ENCODE peak calls at places on chromosomes 2 and 18, in four cellular contexts. V, D, T and C are unnamed samples.
A peak's percentile ranks its signal among the peaks of the same experiment; 100 is the strongest.

GRCh38 chr2:172065086-172065485 is 20.2 kb upstream of the DLX1 start:
- DNase-seq in V (no peak), D (no peak), T (no peak), C (no peak)

GRCh38 chr2:150167711-150168110 is 319.8 kb downstream of the RND3 start:
- DNase-seq in D (peak; percentile 77), T (no peak), V (peak; percentile 70), C (peak; percentile 73)

GRCh38 chr2:205188516-205189138 is 493.7 kb upstream of the NRP2 start:
- DNase-seq in T (no peak), V (no peak), D (peak; percentile 82), C (peak; percentile 16)

GRCh38 chr2:238274152-238274865 is 14.1 kb downstream of the PER2 start:
- DNase-seq in T (no peak), V (no peak), D (no peak), C (no peak)

GRCh38 chr2:84946204-84947009 is 24.6 kb upstream of the KCMF1 start:
- DNase-seq in T (peak; percentile 96), D (peak; percentile 91), V (peak; percentile 30), C (peak; percentile 94)

GRCh38 chr2:165469417-165469816 is at the start of gene CSRNP3:
- DNase-seq in D (peak; percentile 70), V (no peak), T (peak; percentile 42), C (peak; percentile 72)

GRCh38 chr18:64409511-64409910 is 260.6 kb upstream of the LINC00305 start:
- DNase-seq in D (no peak), T (no peak), V (no peak), C (peak; percentile 4)

GRCh38 chr18:48929951-48930713 is 20.6 kb downstream of the SMAD7 start:
- DNase-seq in D (peak; percentile 81), T (peak; percentile 99), V (no peak), C (peak; percentile 89)

GRCh38 chr2:219109468-219109867 is 48.7 kb upstream of the IHH start:
- DNase-seq in D (no peak), V (no peak), T (no peak), C (no peak)

GRCh38 chr18:29191263-29191662 is 1014.3 kb upstream of the CDH2 start:
- DNase-seq in V (no peak), D (peak; percentile 45), T (peak; percentile 1), C (peak; percentile 2)

GRCh38 chr18:46278481-46279465 is 174.6 kb downstream of the HAUS1 start:
- DNase-seq in T (no peak), V (no peak), D (peak; percentile 74), C (no peak)

GRCh38 chr18:13800505-13801259 is 23.3 kb upstream of the MC5R start:
- DNase-seq in V (peak; percentile 56), D (peak; percentile 18), T (peak; percentile 49), C (peak; percentile 73)

GRCh38 chr18:59549797-59550516 is 147.3 kb downstream of the CCBE1 start:
- DNase-seq in T (no peak), V (no peak), D (no peak), C (no peak)

GRCh38 chr2:68253211-68254068 is 1.1 kb upstream of the PPP3R1 start:
- DNase-seq in T (peak; percentile 24), D (peak; percentile 30), V (peak; percentile 57), C (peak; percentile 51)

GRCh38 chr2:215554689-215555088 is 118.8 kb upstream of the FN1 start:
- DNase-seq in D (peak; percentile 81), T (no peak), V (no peak), C (no peak)

GRCh38 chr2:199456383-199457146 is 1.2 kb downstream of the SATB2 start:
- DNase-seq in T (no peak), D (no peak), V (peak; percentile 46), C (no peak)

GRCh38 chr2:111030271-111030891 is 90.3 kb upstream of the BCL2L11 start:
- DNase-seq in D (no peak), V (no peak), T (no peak), C (no peak)

GRCh38 chr2:79993144-79993543 is 311.4 kb downstream of the LRRTM1 start:
- DNase-seq in D (no peak), T (no peak), V (no peak), C (no peak)

GRCh38 chr2:23712756-23713151 is 214.2 kb downstream of the ATAD2B start:
- DNase-seq in D (no peak), T (no peak), V (no peak), C (no peak)

GRCh38 chr2:172743143-172743542 is 7.5 kb downstream of the RAPGEF4 start:
- DNase-seq in T (no peak), D (no peak), V (no peak), C (no peak)

GRCh38 chr18:24130494-24130893 is 8.4 kb upstream of the CABYR start:
- DNase-seq in T (no peak), D (no peak), V (no peak), C (no peak)

GRCh38 chr2:145185696-145186095 is 665.8 kb upstream of the ZEB2 start:
- DNase-seq in D (peak; percentile 84), T (no peak), V (no peak), C (no peak)

GRCh38 chr2:17620280-17620679 is 79.8 kb downstream of the VSNL1 start:
- DNase-seq in D (peak; percentile 4), T (no peak), V (no peak), C (no peak)

GRCh38 chr2:47269316-47270232 is 114.5 kb upstream of the STPG4 start:
- DNase-seq in D (peak; percentile 99), V (peak; percentile 42), T (peak; percentile 66), C (peak; percentile 93)

GRCh38 chr18:60445341-60445740 is 72.8 kb upstream of the MC4R start:
- DNase-seq in V (no peak), D (peak; percentile 2), T (no peak), C (no peak)

GRCh38 chr2:33110461-33110860 is 163.7 kb downstream of the LTBP1 start:
- DNase-seq in V (no peak), T (no peak), D (peak; percentile 82), C (no peak)

GRCh38 chr2:20430461-20431302 is 16.2 kb upstream of the RHOB start:
- DNase-seq in V (peak; percentile 63), T (no peak), D (peak; percentile 49), C (no peak)

GRCh38 chr18:55229682-55230081 is 270.4 kb upstream of the CCDC68 start:
- DNase-seq in D (no peak), T (no peak), V (no peak), C (no peak)

GRCh38 chr2:39234754-39235153 is 9.0 kb downstream of the CDKL4 start:
- DNase-seq in T (peak; percentile 23), D (peak; percentile 30), V (no peak), C (peak; percentile 16)

GRCh38 chr2:144350151-144350802 is 169.6 kb downstream of the ZEB2 start:
- DNase-seq in T (no peak), V (peak; percentile 67), D (peak; percentile 25), C (no peak)

GRCh38 chr2:239806276-239806675 is 218.9 kb downstream of the NDUFA10 start:
- DNase-seq in V (no peak), D (no peak), T (no peak), C (no peak)
- TF ChIP-seq MAZ in V (no peak), D (no peak), T (no peak), C (no peak)

GRCh38 chr2:229714080-229714735 is at the start of gene DNER:
- DNase-seq in D (no peak), T (no peak), V (peak; percentile 24), C (no peak)
- TF ChIP-seq MAZ in D (no peak), T (no peak), V (no peak), C (no peak)

DNA sequence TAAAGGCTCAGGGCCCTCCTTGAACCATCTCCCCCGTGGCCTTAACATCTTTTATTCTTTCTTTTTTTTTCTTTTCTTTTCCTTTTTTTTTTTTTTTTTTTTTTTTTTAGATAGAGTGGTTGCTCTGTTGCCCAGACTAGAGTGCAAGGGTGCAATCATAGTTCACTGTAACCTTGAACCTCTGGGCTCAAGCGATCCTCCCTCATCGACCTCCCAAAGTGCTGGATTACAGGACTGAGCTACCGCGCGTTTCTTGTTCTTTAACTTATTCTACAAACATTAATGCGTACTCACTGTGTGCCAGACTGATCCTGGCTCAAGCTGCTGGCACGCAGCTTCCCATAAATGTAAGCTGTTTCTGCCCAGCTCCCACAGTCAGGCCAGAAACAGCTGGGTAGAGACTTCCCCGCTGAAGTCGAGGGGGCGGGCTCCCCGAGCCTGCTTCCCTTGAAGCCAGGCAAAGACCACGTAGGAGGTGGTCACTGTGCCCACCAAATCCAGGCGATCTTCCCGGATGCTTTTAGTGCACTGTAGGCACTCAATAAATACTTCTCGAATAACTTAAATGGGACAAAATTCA is 29.2 kb upstream of the ATP6V1B1 start:
- DNase-seq in D (no peak), V (no peak), T (no peak), C (no peak)
- TF ChIP-seq MAZ in D (no peak), V (no peak), T (no peak), C (no peak)

GRCh38 chr2:169734172-169734847 is 678 bp downstream of the KLHL23 start:
- DNase-seq in D (no peak), V (peak; percentile 58), T (no peak), C (no peak)
- TF ChIP-seq MAZ in D (no peak), V (no peak), T (no peak), C (no peak)

DNA sequence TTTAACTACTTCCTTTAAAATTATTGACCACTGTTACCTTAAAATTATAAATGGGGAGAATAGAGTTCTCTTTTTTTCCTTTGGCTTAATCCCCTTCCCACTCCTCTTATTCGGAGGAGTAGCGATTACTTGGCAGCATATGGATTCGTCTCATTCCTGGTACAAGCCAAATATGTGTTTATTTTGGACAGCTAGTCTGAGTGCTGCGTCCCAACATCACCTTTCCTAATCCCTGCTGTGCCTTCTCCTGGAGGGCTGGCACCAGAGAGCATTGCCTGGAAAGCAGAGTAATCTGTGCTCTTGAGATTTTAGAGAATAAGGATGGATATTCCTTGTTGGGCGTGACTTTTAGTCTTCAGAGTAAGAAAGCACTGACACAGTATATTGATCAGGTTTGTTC is 185.6 kb downstream of the AGAP1 start:
- DNase-seq in T (no peak), D (no peak), V (no peak), C (no peak)
- TF ChIP-seq MAZ in T (no peak), D (no peak), V (no peak), C (no peak)

GRCh38 chr2:222481941-222482340 is 57.6 kb downstream of the SGPP2 start:
- DNase-seq in T (no peak), D (no peak), V (no peak), C (no peak)

GRCh38 chr2:222483513-222484039 is 59.2 kb downstream of the SGPP2 start:
- DNase-seq in V (no peak), D (no peak), T (no peak), C (no peak)

GRCh38 chr2:222479855-222480254 is 55.5 kb downstream of the SGPP2 start:
- DNase-seq in V (no peak), T (no peak), D (no peak), C (no peak)

GRCh38 chr2:222477962-222478608 is 53.7 kb downstream of the SGPP2 start:
- DNase-seq in T (no peak), D (no peak), V (no peak), C (no peak)

DNA sequence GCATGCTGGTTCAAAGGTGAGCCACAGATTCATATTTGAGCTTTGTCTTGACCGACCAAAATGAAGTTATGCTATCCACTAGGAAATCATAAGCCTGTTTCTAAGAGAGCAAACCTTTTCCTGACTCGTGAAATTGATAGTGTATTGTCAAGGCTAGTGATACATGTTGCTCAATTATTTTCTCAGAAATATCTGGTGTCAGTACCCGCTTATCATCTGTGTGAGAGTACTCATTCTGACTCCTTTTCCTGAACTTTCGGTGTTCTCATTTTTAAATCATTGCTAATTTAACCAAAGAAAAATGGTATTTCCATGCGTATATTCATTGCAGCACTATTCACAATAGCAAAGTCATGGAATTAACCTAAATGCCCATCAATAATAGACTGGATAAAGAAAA is 56.2 kb downstream of the SGPP2 start:
- DNase-seq in D (no peak), T (no peak), V (no peak), C (no peak)
- TF ChIP-seq MAZ in D (no peak), T (no peak), V (no peak), C (no peak)

GRCh38 chr2:26312471-26312870 is 33.5 kb upstream of the SELENOI start:
- DNase-seq in V (no peak), D (no peak), T (no peak), C (no peak)
- TF ChIP-seq MAZ in V (no peak), D (no peak), T (no peak), C (no peak)

GRCh38 chr2:217394510-217395351 is 534.9 kb upstream of the TNP1 start:
- DNase-seq in V (no peak), D (peak; percentile 41), T (no peak), C (no peak)
- TF ChIP-seq MAZ in V (no peak), D (no peak), T (no peak), C (no peak)